ENCODE peak calls at places on chromosome 12, in ten cellular contexts. D is Peyer's patch, M is astrocyte, B is tibial artery, I is endodermal cell, U is Panc1, A is HL-60, F is A549, T is H9, R is fibroblast of lung. O is an unnamed sample.

GRCh38 chr12:130121246-130122005 is 40.8 kb upstream of the FZD10 start:
- DNase-seq in A (no peak), T (no peak), I (no peak), B (no peak), M (no peak), D (no peak), F (no peak), U (no peak), R (no peak), O (no peak)

GRCh38 chr12:62191747-62192485 is 68.3 kb upstream of the USP15 start:
- DNase-seq in A (no peak), M (peak; percentile 34), R (peak; percentile 43), D (no peak), F (no peak), T (peak; percentile 46), I (peak; percentile 78), B (no peak), U (no peak), O (no peak)

GRCh38 chr12:4027412-4027811 is 154.2 kb upstream of the PARP11 start:
- DNase-seq in T (no peak), R (no peak), I (no peak), U (no peak), B (no peak), M (no peak), D (peak; percentile 44), A (no peak), F (no peak), O (no peak)

GRCh38 chr12:3034067-3034750 is 43.0 kb upstream of the TSPAN9 start:
- DNase-seq in I (peak; percentile 97), F (peak; percentile 82), A (peak; percentile 58), M (peak; percentile 41), U (no peak), B (no peak), R (peak; percentile 57), T (peak; percentile 93), D (no peak), O (peak; percentile 14)

GRCh38 chr12:113569841-113570240 is 98.2 kb upstream of the LHX5 start:
- DNase-seq in R (no peak), T (no peak), M (no peak), F (no peak), A (no peak), D (no peak), U (no peak), I (no peak), B (no peak), O (no peak)

GRCh38 chr12:10719482-10719881 is 3.6 kb downstream of the YBX3 start:
- DNase-seq in R (peak; percentile 9), F (no peak), D (no peak), M (no peak), I (no peak), U (no peak), T (no peak), B (no peak), A (no peak), O (no peak)

GRCh38 chr12:132622437-132623071 is 4.0 kb downstream of the P2RX2 start:
- DNase-seq in D (no peak), T (no peak), A (no peak), M (peak; percentile 77), R (peak; percentile 86), U (no peak), I (no peak), F (no peak), B (no peak), O (no peak)

GRCh38 chr12:132416121-132416673 is 73.8 kb upstream of the FBRSL1 start:
- DNase-seq in R (no peak), I (no peak), D (no peak), F (no peak), T (no peak), M (no peak), B (no peak), U (no peak), A (no peak), O (no peak)

GRCh38 chr12:116389990-116390655 is 112.6 kb upstream of the MED13L start:
- DNase-seq in R (peak; percentile 99), D (no peak), T (no peak), M (peak; percentile 99), A (no peak), B (no peak), U (no peak), I (no peak), F (peak; percentile 64), O (peak; percentile 92)

GRCh38 chr12:110928700-110929099 is 8.3 kb upstream of the MYL2 start:
- DNase-seq in D (no peak), B (peak; percentile 43), M (no peak), U (no peak), R (no peak), T (peak; percentile 30), F (no peak), I (peak; percentile 70), A (no peak), O (no peak)

GRCh38 chr12:103852498-103852992 is 11.5 kb upstream of the NT5DC3 start:
- DNase-seq in T (no peak), A (no peak), B (no peak), R (peak; percentile 44), F (no peak), I (peak; percentile 71), D (no peak), U (no peak), M (peak; percentile 27), O (no peak)
- H3K27ac ChIP-seq in T (no peak overlapping the region), A (no peak overlapping the region), B (peak overlapping the region; percentile 68), R (no peak overlapping the region), F (peak overlapping the region; percentile 43), I (no peak overlapping the region), D (no peak overlapping the region), U (no peak overlapping the region), M (no peak overlapping the region), O (no peak overlapping the region)

GRCh38 chr12:48040294-48040820 is 36.1 kb upstream of the COL2A1 start:
- DNase-seq in F (no peak), U (no peak), R (no peak), T (no peak), M (no peak), A (no peak), D (no peak), B (no peak), I (no peak), O (no peak)
- H3K27ac ChIP-seq in F (no peak overlapping the region), U (no peak overlapping the region), R (no peak overlapping the region), T (no peak overlapping the region), M (no peak overlapping the region), A (no peak overlapping the region), D (no peak overlapping the region), B (no peak overlapping the region), I (no peak overlapping the region), O (no peak overlapping the region)

GRCh38 chr12:64194333-64195149 is 27.6 kb downstream of the KICS2 start:
- DNase-seq in M (peak; percentile 37), T (no peak), A (peak; percentile 2), R (peak; percentile 54), I (no peak), B (no peak), F (no peak), U (no peak), D (no peak), O (no peak)
- H3K27ac ChIP-seq in M (no peak overlapping the region), T (no peak overlapping the region), A (no peak overlapping the region), R (no peak overlapping the region), I (no peak overlapping the region), B (no peak overlapping the region), F (no peak overlapping the region), U (no peak overlapping the region), D (no peak overlapping the region), O (no peak overlapping the region)

GRCh38 chr12:12294215-12295005 is 27.6 kb upstream of the LRP6 start:
- DNase-seq in U (no peak), A (no peak), D (no peak), R (peak; percentile 47), F (no peak), T (peak; percentile 60), B (no peak), M (peak; percentile 23), I (peak; percentile 96), O (no peak)
- H3K27ac ChIP-seq in U (no peak overlapping the region), A (no peak overlapping the region), D (no peak overlapping the region), R (no peak overlapping the region), F (no peak overlapping the region), T (no peak overlapping the region), B (no peak overlapping the region), M (no peak overlapping the region), I (peak overlapping the region; percentile 4), O (no peak overlapping the region)

GRCh38 chr12:95312656-95313055 is 95.0 kb downstream of the VEZT start:
- DNase-seq in F (no peak), R (no peak), I (no peak), U (no peak), B (no peak), A (no peak), M (no peak), T (no peak), D (no peak), O (no peak)
- H3K27ac ChIP-seq in F (no peak overlapping the region), R (no peak overlapping the region), I (no peak overlapping the region), U (no peak overlapping the region), B (no peak overlapping the region), A (no peak overlapping the region), M (no peak overlapping the region), T (no peak overlapping the region), D (no peak overlapping the region), O (no peak overlapping the region)